ENCODE peak calls at places on chromosomes 16 and 17, in four cellular contexts. One of them, this sample, is unnamed.

GRCh38 chr16:70151941-70152509 is 21.6 kb upstream of the CLEC18C start:
- DNase-seq in fibroblast of lung: peak; percentile 52
- DNase-seq in neuronal stem cell: no peak
- DNase-seq in GM12878: no peak
- DNase-seq in this sample: no peak

GRCh38 chr16:81885976-81886586 is 107.0 kb downstream of the PLCG2 start:
- DNase-seq in fibroblast of lung: peak; percentile 8
- DNase-seq in neuronal stem cell: peak; percentile 15
- DNase-seq in GM12878: no peak
- DNase-seq in this sample: peak; percentile 35

GRCh38 chr16:62709856-62710255 is 673.6 kb upstream of the CDH8 start:
- DNase-seq in fibroblast of lung: no peak
- DNase-seq in neuronal stem cell: no peak
- DNase-seq in GM12878: no peak
- DNase-seq in this sample: no peak

GRCh38 chr17:49582789-49583188 is 7.1 kb downstream of the NXPH3 start:
- DNase-seq in fibroblast of lung: peak; percentile 25
- DNase-seq in neuronal stem cell: no peak
- DNase-seq in GM12878: no peak
- DNase-seq in this sample: no peak

GRCh38 chr16:51851111-51851510 is 695.8 kb downstream of the TOX3 start:
- DNase-seq in fibroblast of lung: no peak
- DNase-seq in neuronal stem cell: no peak
- DNase-seq in GM12878: no peak
- DNase-seq in this sample: no peak

GRCh38 chr16:82137819-82138177 is 32.2 kb downstream of the MPHOSPH6 start:
- DNase-seq in fibroblast of lung: no peak
- DNase-seq in neuronal stem cell: no peak
- DNase-seq in GM12878: no peak
- DNase-seq in this sample: no peak

GRCh38 chr17:49393491-49394255 is 21.0 kb downstream of the PHB1 start:
- DNase-seq in fibroblast of lung: no peak
- DNase-seq in neuronal stem cell: no peak
- DNase-seq in GM12878: no peak
- DNase-seq in this sample: no peak

GRCh38 chr17:82565551-82565950 is 46.0 kb downstream of the FOXK2 start:
- DNase-seq in fibroblast of lung: no peak
- DNase-seq in neuronal stem cell: no peak
- DNase-seq in GM12878: no peak
- DNase-seq in this sample: no peak

GRCh38 chr17:40854175-40854814 is 12.7 kb downstream of the KRT12 start:
- DNase-seq in fibroblast of lung: peak; percentile 90
- DNase-seq in neuronal stem cell: no peak
- DNase-seq in GM12878: no peak
- DNase-seq in this sample: no peak

GRCh38 chr16:65947951-65948350 is 418.5 kb upstream of the CDH5 start:
- DNase-seq in fibroblast of lung: no peak
- DNase-seq in neuronal stem cell: no peak
- DNase-seq in GM12878: no peak
- DNase-seq in this sample: no peak

GRCh38 chr17:31598388-31598760 is 206.9 kb downstream of the RAB11FIP4 start:
- DNase-seq in fibroblast of lung: no peak
- DNase-seq in neuronal stem cell: no peak
- DNase-seq in GM12878: no peak
- DNase-seq in this sample: no peak

GRCh38 chr17:18380471-18381157 is 3.0 kb downstream of the EVPLL start:
- DNase-seq in fibroblast of lung: no peak
- DNase-seq in neuronal stem cell: no peak
- DNase-seq in GM12878: no peak
- DNase-seq in this sample: no peak

GRCh38 chr17:78558181-78558850 is 18.9 kb downstream of the DNAH17 start:
- DNase-seq in fibroblast of lung: peak; percentile 20
- DNase-seq in neuronal stem cell: no peak
- DNase-seq in GM12878: no peak
- DNase-seq in this sample: no peak

GRCh38 chr16:11977206-11978041 is 890 bp downstream of the SNX29 start:
- DNase-seq in fibroblast of lung: peak; percentile 85
- DNase-seq in neuronal stem cell: no peak
- DNase-seq in GM12878: no peak
- DNase-seq in this sample: no peak

GRCh38 chr17:74527081-74527480 is 4.2 kb downstream of the CD300LB start:
- DNase-seq in fibroblast of lung: no peak
- DNase-seq in neuronal stem cell: no peak
- DNase-seq in GM12878: no peak
- DNase-seq in this sample: no peak

GRCh38 chr16:81515281-81515680 is 70.7 kb downstream of the CMIP start:
- DNase-seq in fibroblast of lung: no peak
- DNase-seq in neuronal stem cell: no peak
- DNase-seq in GM12878: no peak
- DNase-seq in this sample: no peak

GRCh38 chr16:55717326-55717725 is 61.5 kb downstream of the SLC6A2 start:
- DNase-seq in fibroblast of lung: no peak
- DNase-seq in neuronal stem cell: no peak
- DNase-seq in GM12878: no peak
- DNase-seq in this sample: no peak

GRCh38 chr16:81636298-81636960 is 142.7 kb upstream of the PLCG2 start:
- DNase-seq in fibroblast of lung: no peak
- DNase-seq in neuronal stem cell: no peak
- DNase-seq in GM12878: no peak
- DNase-seq in this sample: no peak

GRCh38 chr17:47224971-47225370 is 15.8 kb downstream of the MYL4 start:
- DNase-seq in fibroblast of lung: peak; percentile 41
- DNase-seq in neuronal stem cell: no peak
- DNase-seq in GM12878: no peak
- DNase-seq in this sample: no peak

GRCh38 chr17:75459246-75459589 is 2.8 kb downstream of the TMEM94 start:
- DNase-seq in fibroblast of lung: no peak
- DNase-seq in neuronal stem cell: no peak
- DNase-seq in GM12878: no peak
- DNase-seq in this sample: no peak

GRCh38 chr16:57029161-57030160 is 40.1 kb downstream of the NLRC5 start:
- DNase-seq in fibroblast of lung: peak; percentile 93
- DNase-seq in neuronal stem cell: no peak
- DNase-seq in GM12878: no peak
- DNase-seq in this sample: no peak

GRCh38 chr17:28549274-28550132 is 2.9 kb downstream of the UNC119 start:
- DNase-seq in fibroblast of lung: no peak
- DNase-seq in neuronal stem cell: no peak
- DNase-seq in GM12878: no peak
- DNase-seq in this sample: peak; percentile 35

GRCh38 chr17:45332989-45333701 is 16.3 kb upstream of the MAP3K14 start:
- DNase-seq in fibroblast of lung: peak; percentile 52
- DNase-seq in neuronal stem cell: no peak
- DNase-seq in GM12878: no peak
- DNase-seq in this sample: no peak

GRCh38 chr16:57297856-57298255 is 13.4 kb upstream of the PLLP start:
- DNase-seq in fibroblast of lung: no peak
- DNase-seq in neuronal stem cell: no peak
- DNase-seq in GM12878: no peak
- DNase-seq in this sample: peak; percentile 16

GRCh38 chr17:13940858-13941665 is 128.2 kb upstream of the COX10 start:
- DNase-seq in fibroblast of lung: peak; percentile 59
- DNase-seq in neuronal stem cell: no peak
- DNase-seq in GM12878: no peak
- DNase-seq in this sample: no peak

GRCh38 chr16:73051903-73052302 is 4.0 kb upstream of the ZFHX3 start:
- DNase-seq in fibroblast of lung: no peak
- DNase-seq in neuronal stem cell: no peak
- DNase-seq in GM12878: no peak
- DNase-seq in this sample: no peak

GRCh38 chr16:68645494-68646388 is 631 bp downstream of the CDH3 start:
- DNase-seq in fibroblast of lung: no peak
- DNase-seq in neuronal stem cell: no peak
- DNase-seq in GM12878: no peak
- DNase-seq in this sample: no peak

GRCh38 chr16:51129105-51129504 is 22.0 kb downstream of the SALL1 start:
- DNase-seq in fibroblast of lung: peak; percentile 7
- DNase-seq in neuronal stem cell: no peak
- DNase-seq in GM12878: no peak
- DNase-seq in this sample: no peak

GRCh38 chr16:56353054-56353921 is 72.1 kb downstream of the AMFR start:
- DNase-seq in fibroblast of lung: no peak
- DNase-seq in neuronal stem cell: no peak
- DNase-seq in GM12878: no peak
- DNase-seq in this sample: no peak

GRCh38 chr16:74862743-74863244 is 88.2 kb upstream of the FA2H start:
- DNase-seq in fibroblast of lung: peak; percentile 25
- DNase-seq in neuronal stem cell: peak; percentile 33
- DNase-seq in GM12878: peak; percentile 45
- DNase-seq in this sample: peak; percentile 43

GRCh38 chr17:70187383-70187782 is 18.1 kb downstream of the KCNJ2 start:
- DNase-seq in fibroblast of lung: peak; percentile 68
- DNase-seq in neuronal stem cell: no peak
- DNase-seq in GM12878: no peak
- DNase-seq in this sample: no peak

GRCh38 chr16:88831838-88832237 is 20.1 kb upstream of the APRT start:
- DNase-seq in fibroblast of lung: peak; percentile 13
- DNase-seq in neuronal stem cell: no peak
- DNase-seq in GM12878: no peak
- DNase-seq in this sample: no peak

GRCh38 chr16:6193718-6194117 is 1096.1 kb upstream of the EEF2KMT start:
- DNase-seq in fibroblast of lung: peak; percentile 31
- DNase-seq in neuronal stem cell: peak; percentile 72
- DNase-seq in GM12878: no peak
- DNase-seq in this sample: peak; percentile 46

GRCh38 chr16:68985268-68985667 is 120.2 kb upstream of the HAS3 start:
- DNase-seq in fibroblast of lung: no peak
- DNase-seq in neuronal stem cell: no peak
- DNase-seq in GM12878: no peak
- DNase-seq in this sample: no peak

GRCh38 chr17:35025541-35025940 is 38.0 kb downstream of the RFFL start:
- DNase-seq in fibroblast of lung: no peak
- DNase-seq in neuronal stem cell: no peak
- DNase-seq in GM12878: no peak
- DNase-seq in this sample: no peak

GRCh38 chr17:35019386-35020179 is 39.3 kb downstream of the LIG3 start:
- DNase-seq in fibroblast of lung: no peak
- DNase-seq in neuronal stem cell: no peak
- DNase-seq in GM12878: no peak
- DNase-seq in this sample: no peak

GRCh38 chr17:35021520-35022380 is 41.4 kb downstream of the LIG3 start:
- DNase-seq in fibroblast of lung: no peak
- DNase-seq in neuronal stem cell: no peak
- DNase-seq in GM12878: no peak
- DNase-seq in this sample: no peak

GRCh38 chr17:35022536-35023063 is 40.9 kb downstream of the RFFL start:
- DNase-seq in fibroblast of lung: peak; percentile 93
- DNase-seq in neuronal stem cell: no peak
- DNase-seq in GM12878: no peak
- DNase-seq in this sample: peak; percentile 75

DNA sequence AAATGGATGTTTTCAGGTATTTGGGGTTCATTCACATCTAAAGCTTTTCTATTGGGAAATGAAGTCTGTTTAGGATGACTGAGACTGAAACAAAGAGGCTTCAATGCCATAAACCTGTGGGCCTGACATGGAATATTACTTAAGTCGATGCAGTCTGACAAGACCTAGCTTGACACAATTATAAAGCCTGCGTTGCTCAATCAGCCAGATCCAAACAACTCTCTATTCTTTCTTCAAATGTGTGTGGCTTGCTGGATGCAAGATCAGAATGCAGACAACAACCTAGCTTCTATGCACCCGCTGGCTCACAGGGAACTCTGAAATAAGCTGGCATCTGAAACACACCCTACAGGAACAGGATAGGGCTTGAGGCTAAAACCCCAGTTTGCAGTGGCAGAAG is 40.0 kb downstream of the RFFL start:
- DNase-seq in fibroblast of lung: no peak
- DNase-seq in neuronal stem cell: no peak
- DNase-seq in GM12878: no peak
- DNase-seq in this sample: no peak
- H3K9ac ChIP-seq in fibroblast of lung: no peak overlapping the region
- H3K9ac ChIP-seq in neuronal stem cell: no peak overlapping the region
- H3K9ac ChIP-seq in GM12878: no peak overlapping the region
- H3K9ac ChIP-seq in this sample: no peak overlapping the region

GRCh38 chr16:87393680-87394055 is 1.5 kb downstream of the MAP1LC3B start:
- DNase-seq in fibroblast of lung: no peak
- DNase-seq in neuronal stem cell: no peak
- DNase-seq in GM12878: no peak
- DNase-seq in this sample: no peak
- H3K9ac ChIP-seq in fibroblast of lung: no peak overlapping the region
- H3K9ac ChIP-seq in neuronal stem cell: no peak overlapping the region
- H3K9ac ChIP-seq in GM12878: no peak overlapping the region
- H3K9ac ChIP-seq in this sample: peak overlapping the region; percentile 97

DNA sequence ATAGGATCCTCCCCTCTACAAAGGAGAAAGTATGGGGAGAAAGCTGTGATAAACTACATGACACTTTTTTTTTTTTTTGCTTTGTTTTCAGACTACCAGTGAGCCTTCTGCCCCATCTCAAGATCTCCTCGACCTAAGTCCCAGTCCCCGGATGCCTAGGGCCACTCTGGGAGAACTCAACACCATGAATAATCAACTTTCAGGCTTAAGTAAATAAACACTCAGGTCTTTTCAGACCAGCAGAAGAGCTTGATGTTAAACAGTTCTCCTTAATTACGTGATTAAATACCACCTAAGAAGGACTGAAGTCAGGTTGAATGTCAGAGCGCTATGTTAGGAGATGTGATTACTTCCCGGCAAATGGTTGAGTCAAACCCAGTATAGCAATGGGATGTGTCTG is 31.4 kb downstream of the COX11 start:
- DNase-seq in fibroblast of lung: no peak
- DNase-seq in neuronal stem cell: no peak
- DNase-seq in GM12878: no peak
- DNase-seq in this sample: no peak
- H3K9ac ChIP-seq in fibroblast of lung: no peak overlapping the region
- H3K9ac ChIP-seq in neuronal stem cell: no peak overlapping the region
- H3K9ac ChIP-seq in GM12878: no peak overlapping the region
- H3K9ac ChIP-seq in this sample: no peak overlapping the region

GRCh38 chr16:392450-393027 is 4.5 kb upstream of the NME4 start:
- DNase-seq in fibroblast of lung: no peak
- DNase-seq in neuronal stem cell: no peak
- DNase-seq in GM12878: no peak
- DNase-seq in this sample: no peak
- H3K9ac ChIP-seq in fibroblast of lung: no peak overlapping the region
- H3K9ac ChIP-seq in neuronal stem cell: no peak overlapping the region
- H3K9ac ChIP-seq in GM12878: no peak overlapping the region
- H3K9ac ChIP-seq in this sample: no peak overlapping the region

This sample was measured in DND-41.